ENCODE peak calls at places on chromosomes 7 and 10, in six cellular contexts. J is skeletal muscle cell; C is fibroblast of the conjunctiva; Y is activated CD4-positive, alpha-beta T cell treated with anti-CD3 and anti-CD28 coated beads for 48 hours; L is IMR-90; K is AG10803. O is an unnamed sample.

GRCh38 chr7:22255342-22255741 is 101.6 kb downstream of the RAPGEF5 start:
- DNase-seq in J (no peak), C (no peak), Y (peak), L (no peak), K (no peak), O (no peak)

GRCh38 chr7:158280467-158281154 is 307.0 kb downstream of the PTPRN2 start:
- DNase-seq in J (no peak), C (no peak), Y (no peak), L (no peak), K (no peak), O (peak)

GRCh38 chr7:2029211-2029905 is 203.4 kb downstream of the MAD1L1 start:
- DNase-seq in J (no peak), C (no peak), Y (no peak), L (no peak), K (no peak), O (no peak)

GRCh38 chr7:26348987-26349809 is 57.5 kb downstream of the SNX10 start:
- DNase-seq in J (no peak), C (no peak), Y (no peak), L (no peak), K (no peak), O (no peak)

GRCh38 chr7:27151945-27152815 is at the start of gene HOXA3:
- DNase-seq in J (peak), C (no peak), Y (no peak), L (peak), K (peak), O (peak)

GRCh38 chr10:49297818-49298665 is 928 bp upstream of the C10orf71 start:
- DNase-seq in J (no peak), C (no peak), Y (no peak), L (no peak), K (no peak), O (no peak)

GRCh38 chr7:94908204-94909022 is 1.0 kb downstream of the PPP1R9A start:
- DNase-seq in J (no peak), C (no peak), Y (no peak), L (no peak), K (peak), O (peak)

GRCh38 chr7:130917669-130918128 is 183.7 kb upstream of the KLF14 start:
- DNase-seq in J (no peak), C (no peak), Y (no peak), L (peak), K (no peak), O (no peak)

GRCh38 chr7:137040745-137041144 is 172.3 kb downstream of the CHRM2 start:
- DNase-seq in J (no peak), C (no peak), Y (no peak), L (no peak), K (no peak), O (no peak)

GRCh38 chr10:126272526-126272925 is 115.8 kb downstream of the ADAM12 start:
- DNase-seq in J (no peak), C (no peak), Y (no peak), L (no peak), K (no peak), O (no peak)

GRCh38 chr10:30988831-30989458 is 42.7 kb downstream of the ZNF438 start:
- DNase-seq in J (no peak), C (no peak), Y (no peak), L (peak), K (no peak), O (no peak)

GRCh38 chr7:35513828-35514227 is 181.1 kb downstream of the HERPUD2 start:
- DNase-seq in J (no peak), C (no peak), Y (no peak), L (no peak), K (no peak), O (no peak)

GRCh38 chr10:116112232-116113231 is 160.5 kb downstream of the GFRA1 start:
- DNase-seq in J (no peak), C (no peak), Y (no peak), L (no peak), K (no peak), O (no peak)

GRCh38 chr7:28490831-28491230 is 78.5 kb downstream of the CREB5 start:
- DNase-seq in J (no peak), C (no peak), Y (no peak), L (no peak), K (no peak), O (no peak)

GRCh38 chr7:39609084-39609461 is 14.3 kb upstream of the RALA start:
- DNase-seq in J (peak), C (peak), Y (no peak), L (peak), K (peak), O (peak)

GRCh38 chr10:73655990-73656298 is at the start of gene SYNPO2L:
- DNase-seq in J (no peak), C (no peak), Y (no peak), L (no peak), K (no peak), O (no peak)

GRCh38 chr7:110718514-110719205 is 372.3 kb upstream of the LRRN3 start:
- DNase-seq in J (no peak), C (no peak), Y (no peak), L (no peak), K (no peak), O (no peak)